ENCODE peak calls at places on chromosomes 6 and 20, in seven cellular contexts. N, T, F, I, R, U and W are unnamed samples.

GRCh38 chr6:22432060-22432459 is 135.2 kb upstream of the PRL start:
- DNase-seq in T (no peak), N (no peak), U (no peak), R (no peak), I (no peak), F (no peak), W (no peak)

GRCh38 chr6:51927450-51927849 is 160.0 kb downstream of the PKHD1 start:
- DNase-seq in R (no peak), F (no peak), T (no peak), U (no peak), N (no peak), I (no peak), W (no peak)

GRCh38 chr6:24272148-24272547 is 85.7 kb downstream of the DCDC2 start:
- DNase-seq in I (no peak), R (no peak), N (no peak), F (no peak), T (no peak), U (no peak), W (no peak)

GRCh38 chr6:98566126-98566525 is 268.2 kb upstream of the POU3F2 start:
- DNase-seq in N (no peak), F (no peak), R (no peak), I (no peak), U (no peak), T (no peak), W (no peak)

GRCh38 chr6:108689279-108690161 is 128.8 kb downstream of the FOXO3 start:
- DNase-seq in F (peak), R (peak), N (peak), T (no peak), U (peak), I (peak), W (no peak)

GRCh38 chr6:109304284-109305015 is 77.8 kb downstream of the CD164 start:
- DNase-seq in T (no peak), R (no peak), F (no peak), I (no peak), U (no peak), N (no peak), W (no peak)

GRCh38 chr20:52313335-52313963 is 121.9 kb upstream of the ZFP64 start:
- DNase-seq in R (peak), N (no peak), U (peak), T (peak), I (no peak), F (no peak), W (peak)

GRCh38 chr6:85362652-85363310 is 87.1 kb upstream of the NT5E start:
- DNase-seq in R (no peak), F (no peak), U (peak), N (no peak), T (no peak), I (no peak), W (no peak)

GRCh38 chr6:145119091-145119490 is 616.2 kb downstream of the EPM2A start:
- DNase-seq in I (no peak), T (no peak), N (no peak), F (no peak), U (no peak), R (peak), W (no peak)

GRCh38 chr20:62142252-62143117 is 709 bp downstream of the PSMA7 start:
- DNase-seq in I (no peak), N (no peak), U (no peak), T (no peak), F (no peak), R (peak), W (no peak)

GRCh38 chr20:62138912-62139311 is 4.3 kb downstream of the PSMA7 start:
- DNase-seq in T (no peak), R (no peak), I (no peak), F (no peak), N (no peak), U (no peak), W (no peak)

GRCh38 chr20:62139636-62140035 is 3.6 kb downstream of the PSMA7 start:
- DNase-seq in F (no peak), R (no peak), N (no peak), U (no peak), T (no peak), I (no peak), W (no peak)

GRCh38 chr20:62141397-62142251 is 1.6 kb downstream of the PSMA7 start:
- DNase-seq in I (no peak), F (no peak), N (no peak), T (no peak), U (peak), R (peak), W (no peak)

GRCh38 chr20:62141043-62141396 is 2.2 kb downstream of the PSMA7 start:
- DNase-seq in T (no peak), N (no peak), U (no peak), I (no peak), R (no peak), F (no peak), W (no peak)
- H3K4me3 ChIP-seq in T (no peak), N (no peak), U (peak), I (peak), R (no peak), F (no peak), W (peak)

DNA sequence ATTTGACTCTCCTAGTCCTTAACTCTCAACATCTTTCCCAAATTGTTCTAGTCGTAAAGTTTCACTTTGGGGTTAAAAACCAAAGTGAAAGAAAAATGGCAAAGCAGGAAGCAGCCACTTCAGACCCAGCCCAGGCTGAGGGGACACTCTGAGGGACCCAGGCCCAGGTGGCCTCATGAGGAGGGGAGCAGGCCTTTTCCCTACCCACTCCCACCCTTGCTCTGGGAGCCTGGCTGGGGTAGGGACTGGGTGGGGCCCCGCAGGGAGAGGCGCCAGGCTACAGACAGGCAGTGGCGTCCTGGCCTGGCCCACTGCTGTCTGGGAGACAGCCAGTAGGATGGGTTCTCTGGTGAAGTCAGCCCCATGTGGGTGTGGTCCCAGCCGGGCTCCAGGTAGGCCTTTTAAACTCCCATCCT is 68.7 kb upstream of the MYL9 start:
- DNase-seq in T (no peak), F (peak), U (no peak), I (no peak), R (peak), N (peak), W (peak)
- H3K4me3 ChIP-seq in T (no peak), F (no peak), U (no peak), I (peak), R (no peak), N (no peak), W (no peak)

GRCh38 chr20:14589383-14589782 is 252.0 kb upstream of the FLRT3 start:
- DNase-seq in I (no peak), U (no peak), R (no peak), F (no peak), N (no peak), T (no peak), W (no peak)
- H3K4me3 ChIP-seq in I (no peak), U (no peak), R (no peak), F (no peak), N (no peak), T (no peak), W (no peak)

DNA sequence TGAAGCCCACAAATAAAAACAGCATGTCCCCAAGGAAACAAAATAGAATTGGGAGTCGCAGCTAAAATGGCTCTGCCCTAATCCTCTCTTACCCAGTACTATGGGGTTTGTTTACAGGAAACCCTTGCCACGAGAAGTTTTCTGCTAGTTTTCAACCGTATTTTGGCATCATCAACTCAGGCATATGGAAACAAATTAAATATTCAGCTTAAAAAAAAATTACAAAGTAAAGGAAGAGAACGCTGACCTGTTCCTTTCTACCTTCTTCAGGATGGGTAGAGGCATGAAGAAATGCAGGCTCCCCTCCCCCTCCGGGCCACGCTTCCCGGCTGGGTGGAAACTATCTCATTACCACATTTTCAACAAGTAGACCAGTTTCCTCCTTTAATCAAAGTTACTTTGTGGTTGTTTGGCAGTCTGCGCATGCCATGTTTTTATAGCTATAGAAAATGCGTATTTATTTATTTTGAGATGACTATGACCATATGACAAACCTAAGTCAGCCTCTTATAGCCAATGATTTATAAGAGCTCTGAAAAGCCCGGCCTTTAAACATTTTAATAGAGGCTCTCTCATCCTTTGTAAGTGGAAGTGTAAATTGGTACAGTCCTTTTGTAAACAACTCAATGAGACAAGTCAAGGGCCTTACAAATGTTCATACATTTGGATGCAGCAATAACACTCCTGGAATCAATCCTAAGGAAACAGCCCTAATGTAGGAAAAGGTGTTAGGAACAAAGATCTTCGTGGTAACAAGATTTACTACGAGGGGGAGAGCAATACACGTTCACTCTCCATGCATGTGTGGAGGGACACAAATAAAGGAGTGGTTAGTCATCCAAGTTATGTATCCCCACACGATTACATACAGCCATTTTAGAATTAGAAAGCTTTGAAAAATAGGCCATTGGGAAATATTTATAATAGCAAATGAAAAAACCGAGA is 16.1 kb upstream of the ZNF217 start:
- DNase-seq in F (no peak), N (no peak), T (no peak), R (peak), U (peak), I (no peak), W (no peak)
- H3K4me3 ChIP-seq in F (no peak), N (no peak), T (no peak), R (no peak), U (peak), I (peak), W (no peak)

GRCh38 chr6:36313628-36313895 is 23.1 kb downstream of the BNIP5 start:
- DNase-seq in N (no peak), I (no peak), U (no peak), R (no peak), T (no peak), F (no peak), W (no peak)
- H3K4me3 ChIP-seq in N (no peak), I (no peak), U (no peak), R (no peak), T (no peak), F (no peak), W (no peak)

GRCh38 chr6:33568826-33569570 is 11.1 kb downstream of the BAK1 start:
- DNase-seq in T (no peak), U (no peak), I (no peak), N (no peak), F (no peak), R (no peak), W (no peak)

GRCh38 chr6:33571637-33572316 is 8.3 kb downstream of the BAK1 start:
- DNase-seq in N (no peak), T (no peak), I (no peak), F (no peak), U (peak), R (no peak), W (no peak)

GRCh38 chr6:33566182-33567084 is 13.6 kb downstream of the BAK1 start:
- DNase-seq in I (no peak), F (no peak), N (no peak), T (no peak), R (no peak), U (no peak), W (no peak)

GRCh38 chr6:33575211-33575610 is 4.9 kb downstream of the BAK1 start:
- DNase-seq in I (no peak), N (no peak), R (no peak), T (no peak), F (no peak), U (no peak), W (no peak)

GRCh38 chr6:33570806-33571636 is 9.1 kb downstream of the BAK1 start:
- DNase-seq in F (peak), R (peak), T (no peak), I (no peak), U (peak), N (peak), W (peak)
- H3K4me3 ChIP-seq in F (peak), R (peak), T (peak), I (peak), U (peak), N (peak), W (peak)

GRCh38 chr6:43476744-43477143 is 626 bp upstream of the TJAP1 start:
- DNase-seq in U (no peak), F (no peak), R (no peak), T (no peak), I (no peak), N (no peak), W (no peak)
- H3K4me3 ChIP-seq in U (peak), F (peak), R (no peak), T (no peak), I (peak), N (peak), W (peak)

DNA sequence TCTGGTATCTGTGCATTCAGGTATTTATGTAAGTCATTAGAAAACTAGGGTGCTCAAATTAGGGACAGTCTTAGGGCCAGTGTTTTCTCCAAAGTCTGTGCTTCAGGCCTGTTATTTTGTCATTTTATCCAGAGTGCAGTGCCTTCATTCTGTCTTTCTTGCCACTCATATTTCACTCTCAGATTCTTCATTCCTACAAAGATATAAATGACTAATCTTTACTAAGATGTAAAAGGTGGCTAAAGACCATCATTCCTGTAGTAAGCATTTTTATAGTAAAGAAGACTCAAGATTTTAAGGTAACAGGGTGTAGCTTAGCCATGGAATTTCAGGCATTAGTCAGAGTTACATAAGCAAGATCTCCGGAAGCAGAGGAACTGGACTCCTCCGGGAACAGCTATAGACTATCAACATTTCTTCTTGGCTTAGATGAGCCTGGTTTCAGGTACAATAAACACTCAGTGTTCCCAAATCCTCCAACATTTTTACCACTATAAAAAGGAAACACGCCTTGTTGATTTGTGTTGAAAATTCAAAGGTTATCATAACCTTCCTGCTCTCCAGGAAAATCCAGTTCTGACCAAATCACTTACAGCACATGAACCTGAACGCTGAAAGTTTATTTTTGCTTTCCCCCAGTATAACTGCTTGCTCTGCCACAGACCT is 23.8 kb downstream of the SERPINB1 start:
- DNase-seq in N (no peak), T (no peak), R (no peak), U (peak), F (no peak), I (no peak), W (no peak)
- H3K4me3 ChIP-seq in N (no peak), T (no peak), R (no peak), U (no peak), F (peak), I (peak), W (no peak)